ENCODE peak calls at places on chromosomes 16 and 17, in eight cellular contexts. W is GM12878, A is stomach, J is sigmoid colon, T is HepG2, N is esophagus muscularis mucosa, U is H1, E is transverse colon. L is an unnamed sample.

GRCh38 chr16:12060751-12061150 is 84.2 kb downstream of the SNX29 start:
- DNase-seq in W (peak), A (no peak), J (peak), T (no peak), N (no peak), U (no peak), E (no peak), L (peak)

GRCh38 chr17:28227278-28228108 is 91.5 kb upstream of the TMEM97 start:
- DNase-seq in W (no peak), A (peak), J (no peak), T (no peak), N (no peak), U (peak), E (peak), L (peak)

GRCh38 chr16:76535-77272 is 1.3 kb upstream of the MPG start:
- DNase-seq in W (no peak), A (peak), J (peak), T (peak), N (no peak), U (no peak), E (peak), L (peak)

GRCh38 chr17:59776577-59776976 is 69.1 kb downstream of the VMP1 start:
- DNase-seq in W (no peak), A (no peak), J (no peak), T (no peak), N (no peak), U (no peak), E (no peak), L (no peak)

GRCh38 chr17:34412965-34413441 is 50.0 kb upstream of the CCL1 start:
- DNase-seq in W (no peak), A (no peak), J (no peak), T (no peak), N (no peak), U (no peak), E (no peak), L (no peak)

GRCh38 chr17:61245706-61246135 is 153.9 kb upstream of the TBX2 start:
- DNase-seq in W (no peak), A (no peak), J (no peak), T (no peak), N (no peak), U (no peak), E (no peak), L (no peak)

GRCh38 chr16:23691483-23692189 is 12.9 kb downstream of the PLK1 start:
- DNase-seq in W (no peak), A (no peak), J (no peak), T (no peak), N (no peak), U (no peak), E (no peak), L (no peak)

GRCh38 chr16:84614914-84615813 is 2.7 kb downstream of the COTL1 start:
- DNase-seq in W (no peak), A (no peak), J (no peak), T (no peak), N (no peak), U (no peak), E (no peak), L (no peak)

GRCh38 chr16:4327782-4328579 is 12.1 kb downstream of the GLIS2 start:
- DNase-seq in W (no peak), A (peak), J (peak), T (peak), N (peak), U (peak), E (peak), L (peak)
- H3K27ac ChIP-seq in W (no peak), A (peak), J (peak), T (peak), N (peak), U (no peak), E (peak), L (peak)

DNA sequence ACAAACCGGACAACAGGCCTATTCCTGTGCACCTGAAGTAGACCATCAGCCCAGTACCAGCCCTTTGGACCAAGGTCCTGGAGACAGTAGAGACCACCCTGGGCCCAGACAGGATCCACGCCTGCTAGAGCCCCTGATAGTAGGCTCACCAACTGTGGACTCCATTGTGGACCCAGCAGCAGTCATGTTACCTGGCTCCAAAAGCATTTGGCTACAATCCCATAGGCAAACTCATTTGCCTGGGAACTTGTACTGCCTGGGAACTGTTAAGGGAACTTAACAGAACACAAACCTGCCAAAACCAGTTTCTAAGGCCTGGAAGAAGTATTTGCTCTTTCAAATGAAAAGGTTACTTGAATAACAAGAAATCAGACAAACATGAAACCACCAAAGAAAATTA is 10.0 kb upstream of the ACSM1 start:
- DNase-seq in W (no peak), A (peak), J (no peak), T (no peak), N (no peak), U (no peak), E (no peak), L (no peak)
- TF ChIP-seq POLR2AphosphoS5 in W (no peak), A (no peak), J (no peak), T (no peak), N (no peak), U (no peak), E (no peak), L (no peak)

DNA sequence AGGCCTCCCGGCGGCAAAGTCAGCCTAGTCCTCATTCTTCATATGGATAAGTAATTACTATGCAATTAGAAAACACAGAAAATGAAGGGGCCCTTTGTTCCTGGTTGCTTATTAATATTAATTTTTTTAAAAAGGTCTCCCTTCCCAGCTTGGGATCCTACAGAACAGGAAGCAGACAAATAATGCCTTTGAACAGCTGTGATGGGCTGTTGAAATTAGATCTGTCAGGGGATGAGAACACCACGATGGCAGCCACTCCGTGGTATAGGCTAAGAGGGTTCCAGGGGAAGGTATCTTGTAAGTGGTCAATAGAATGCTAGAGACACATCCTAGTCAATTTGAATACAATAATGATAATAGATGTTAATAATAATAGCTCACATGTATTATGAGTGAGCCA is 83.1 kb downstream of the CCDC182 start:
- DNase-seq in W (no peak), A (no peak), J (peak), T (no peak), N (no peak), U (no peak), E (no peak), L (no peak)
- TF ChIP-seq EP300 in W (no peak), A (no peak), J (no peak), T (no peak), N (no peak), U (no peak), E (no peak), L (no peak)

DNA sequence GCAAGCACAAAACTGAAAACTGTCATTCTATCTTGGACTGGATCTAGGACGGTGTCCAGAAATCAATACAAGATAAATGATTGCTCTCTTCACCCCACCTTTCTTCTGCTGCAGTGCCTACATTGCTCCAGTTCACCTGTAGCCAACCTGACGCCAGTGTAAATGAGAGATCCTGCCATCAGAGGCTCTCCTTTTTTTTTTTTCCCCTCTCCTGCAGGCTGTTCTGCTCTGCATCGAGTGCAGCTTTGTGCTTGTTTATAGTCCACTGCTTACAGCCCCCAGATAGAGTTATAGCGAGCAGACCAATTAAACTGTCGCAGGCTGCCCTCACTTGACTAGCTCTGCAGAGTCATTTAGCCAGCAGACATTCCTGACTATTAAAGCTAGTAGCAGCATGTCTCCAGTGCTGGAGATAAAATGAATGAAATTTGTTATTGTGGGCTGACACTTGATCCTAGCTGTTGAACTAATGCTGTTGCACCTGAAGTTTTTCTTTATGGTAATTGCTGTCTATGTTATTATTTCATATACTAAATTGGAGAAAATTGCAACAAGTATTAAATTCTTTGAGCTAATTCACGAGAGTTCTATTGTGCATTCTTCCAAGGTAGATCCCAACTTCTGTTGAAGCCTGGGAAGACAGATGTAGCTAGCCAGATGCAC is 257.1 kb downstream of the FTO start:
- DNase-seq in W (no peak), A (no peak), J (no peak), T (no peak), N (no peak), U (no peak), E (no peak), L (no peak)
- H3K27ac ChIP-seq in W (no peak), A (no peak), J (no peak), T (no peak), N (no peak), U (no peak), E (no peak), L (no peak)

GRCh38 chr16:2973081-2973480 is 3.9 kb downstream of the PAQR4 start:
- DNase-seq in W (no peak), A (no peak), J (no peak), T (no peak), N (no peak), U (no peak), E (no peak), L (no peak)
- TF ChIP-seq POLR2AphosphoS5 in W (no peak), A (no peak), J (no peak), T (no peak), N (no peak), U (peak), E (no peak), L (no peak)

GRCh38 chr17:5715478-5715877 is 131.2 kb upstream of the NLRP1 start:
- DNase-seq in W (no peak), A (no peak), J (no peak), T (no peak), N (peak), U (no peak), E (no peak), L (no peak)
- TF ChIP-seq EP300 in W (no peak), A (no peak), J (no peak), T (no peak), N (no peak), U (no peak), E (no peak), L (no peak)

GRCh38 chr17:43779145-43780125 is 658 bp upstream of the DUSP3 start:
- DNase-seq in W (no peak), A (no peak), J (peak), T (peak), N (no peak), U (no peak), E (no peak), L (no peak)

GRCh38 chr17:43780135-43780534 is at the start of gene CFAP97D1:
- DNase-seq in W (no peak), A (no peak), J (no peak), T (no peak), N (no peak), U (no peak), E (no peak), L (no peak)

GRCh38 chr17:43782903-43783462 is 2.7 kb downstream of the CFAP97D1 start:
- DNase-seq in W (no peak), A (no peak), J (no peak), T (no peak), N (no peak), U (no peak), E (no peak), L (no peak)

GRCh38 chr17:43774304-43775250 is 4.2 kb downstream of the DUSP3 start:
- DNase-seq in W (no peak), A (no peak), J (no peak), T (no peak), N (no peak), U (no peak), E (no peak), L (no peak)

GRCh38 chr17:43778337-43779144 is at the start of gene DUSP3:
- DNase-seq in W (no peak), A (peak), J (peak), T (peak), N (peak), U (peak), E (peak), L (peak)
- H3K27ac ChIP-seq in W (peak), A (peak), J (peak), T (peak), N (peak), U (peak), E (peak), L (peak)

L was measured in upper lobe of left lung.